ENCODE peak calls at places on chromosomes 1 and 21, in five cellular contexts. One of them, this sample, is unnamed.

GRCh38 chr1:109937738-109938137 is 27.1 kb downstream of the CSF1 start:
- DNase-seq in NCI-H226: no peak
- DNase-seq in stimulated activated CD8-positive, alpha-beta memory T cell treated with anti-CD3 and anti-CD28 coated beads, Interleukin-12 subunit alpha, Interleukin-12 subunit beta, amount 100 ng/mL, for 4 hours: no peak
- DNase-seq in stimulated activated effector memory CD8-positive, alpha-beta T cell treated with anti-CD3 and anti-CD28 coated beads, Interleukin-12 subunit alpha, Interleukin-12 subunit beta, amount 100 ng/mL, for 72 hours: no peak
- DNase-seq in progenitor cell of endocrine pancreas: no peak
- DNase-seq in this sample: no peak

GRCh38 chr21:44366586-44367211 is 13.3 kb downstream of the TRPM2 start:
- DNase-seq in NCI-H226: no peak
- DNase-seq in stimulated activated CD8-positive, alpha-beta memory T cell treated with anti-CD3 and anti-CD28 coated beads, Interleukin-12 subunit alpha, Interleukin-12 subunit beta, amount 100 ng/mL, for 4 hours: no peak
- DNase-seq in stimulated activated effector memory CD8-positive, alpha-beta T cell treated with anti-CD3 and anti-CD28 coated beads, Interleukin-12 subunit alpha, Interleukin-12 subunit beta, amount 100 ng/mL, for 72 hours: no peak
- DNase-seq in progenitor cell of endocrine pancreas: no peak
- DNase-seq in this sample: no peak

GRCh38 chr1:102776074-102776473 is 332.2 kb downstream of the COL11A1 start:
- DNase-seq in NCI-H226: no peak
- DNase-seq in stimulated activated CD8-positive, alpha-beta memory T cell treated with anti-CD3 and anti-CD28 coated beads, Interleukin-12 subunit alpha, Interleukin-12 subunit beta, amount 100 ng/mL, for 4 hours: no peak
- DNase-seq in stimulated activated effector memory CD8-positive, alpha-beta T cell treated with anti-CD3 and anti-CD28 coated beads, Interleukin-12 subunit alpha, Interleukin-12 subunit beta, amount 100 ng/mL, for 72 hours: no peak
- DNase-seq in progenitor cell of endocrine pancreas: no peak
- DNase-seq in this sample: no peak

GRCh38 chr1:36625253-36625958 is 142.7 kb upstream of the CSF3R start:
- DNase-seq in NCI-H226: no peak
- DNase-seq in stimulated activated CD8-positive, alpha-beta memory T cell treated with anti-CD3 and anti-CD28 coated beads, Interleukin-12 subunit alpha, Interleukin-12 subunit beta, amount 100 ng/mL, for 4 hours: no peak
- DNase-seq in stimulated activated effector memory CD8-positive, alpha-beta T cell treated with anti-CD3 and anti-CD28 coated beads, Interleukin-12 subunit alpha, Interleukin-12 subunit beta, amount 100 ng/mL, for 72 hours: no peak
- DNase-seq in progenitor cell of endocrine pancreas: no peak
- DNase-seq in this sample: no peak

GRCh38 chr1:223771814-223772770 is 59.8 kb downstream of the CAPN2 start:
- DNase-seq in NCI-H226: peak
- DNase-seq in stimulated activated CD8-positive, alpha-beta memory T cell treated with anti-CD3 and anti-CD28 coated beads, Interleukin-12 subunit alpha, Interleukin-12 subunit beta, amount 100 ng/mL, for 4 hours: no peak
- DNase-seq in stimulated activated effector memory CD8-positive, alpha-beta T cell treated with anti-CD3 and anti-CD28 coated beads, Interleukin-12 subunit alpha, Interleukin-12 subunit beta, amount 100 ng/mL, for 72 hours: no peak
- DNase-seq in progenitor cell of endocrine pancreas: no peak
- DNase-seq in this sample: no peak

GRCh38 chr1:232403017-232403714 is 226.8 kb downstream of the SIPA1L2 start:
- DNase-seq in NCI-H226: no peak
- DNase-seq in stimulated activated CD8-positive, alpha-beta memory T cell treated with anti-CD3 and anti-CD28 coated beads, Interleukin-12 subunit alpha, Interleukin-12 subunit beta, amount 100 ng/mL, for 4 hours: no peak
- DNase-seq in stimulated activated effector memory CD8-positive, alpha-beta T cell treated with anti-CD3 and anti-CD28 coated beads, Interleukin-12 subunit alpha, Interleukin-12 subunit beta, amount 100 ng/mL, for 72 hours: no peak
- DNase-seq in progenitor cell of endocrine pancreas: no peak
- DNase-seq in this sample: no peak

GRCh38 chr1:209590405-209590804 is 6.9 kb downstream of the CAMK1G start:
- DNase-seq in NCI-H226: peak
- DNase-seq in stimulated activated CD8-positive, alpha-beta memory T cell treated with anti-CD3 and anti-CD28 coated beads, Interleukin-12 subunit alpha, Interleukin-12 subunit beta, amount 100 ng/mL, for 4 hours: no peak
- DNase-seq in stimulated activated effector memory CD8-positive, alpha-beta T cell treated with anti-CD3 and anti-CD28 coated beads, Interleukin-12 subunit alpha, Interleukin-12 subunit beta, amount 100 ng/mL, for 72 hours: no peak
- DNase-seq in progenitor cell of endocrine pancreas: no peak
- DNase-seq in this sample: no peak

GRCh38 chr1:15331673-15332072 is 78.0 kb upstream of the EFHD2 start:
- DNase-seq in NCI-H226: no peak
- DNase-seq in stimulated activated CD8-positive, alpha-beta memory T cell treated with anti-CD3 and anti-CD28 coated beads, Interleukin-12 subunit alpha, Interleukin-12 subunit beta, amount 100 ng/mL, for 4 hours: no peak
- DNase-seq in stimulated activated effector memory CD8-positive, alpha-beta T cell treated with anti-CD3 and anti-CD28 coated beads, Interleukin-12 subunit alpha, Interleukin-12 subunit beta, amount 100 ng/mL, for 72 hours: no peak
- DNase-seq in progenitor cell of endocrine pancreas: no peak
- DNase-seq in this sample: no peak

GRCh38 chr1:11394592-11395229 is 84.2 kb upstream of the DISP3 start:
- DNase-seq in NCI-H226: no peak
- DNase-seq in stimulated activated CD8-positive, alpha-beta memory T cell treated with anti-CD3 and anti-CD28 coated beads, Interleukin-12 subunit alpha, Interleukin-12 subunit beta, amount 100 ng/mL, for 4 hours: no peak
- DNase-seq in stimulated activated effector memory CD8-positive, alpha-beta T cell treated with anti-CD3 and anti-CD28 coated beads, Interleukin-12 subunit alpha, Interleukin-12 subunit beta, amount 100 ng/mL, for 72 hours: no peak
- DNase-seq in progenitor cell of endocrine pancreas: no peak
- DNase-seq in this sample: no peak

GRCh38 chr21:38950388-38951094 is 144.8 kb downstream of the ETS2 start:
- DNase-seq in NCI-H226: peak
- DNase-seq in stimulated activated CD8-positive, alpha-beta memory T cell treated with anti-CD3 and anti-CD28 coated beads, Interleukin-12 subunit alpha, Interleukin-12 subunit beta, amount 100 ng/mL, for 4 hours: no peak
- DNase-seq in stimulated activated effector memory CD8-positive, alpha-beta T cell treated with anti-CD3 and anti-CD28 coated beads, Interleukin-12 subunit alpha, Interleukin-12 subunit beta, amount 100 ng/mL, for 72 hours: no peak
- DNase-seq in progenitor cell of endocrine pancreas: no peak
- DNase-seq in this sample: no peak

GRCh38 chr1:110091791-110092190 is 20.5 kb upstream of the UBL4B start:
- DNase-seq in NCI-H226: no peak
- DNase-seq in stimulated activated CD8-positive, alpha-beta memory T cell treated with anti-CD3 and anti-CD28 coated beads, Interleukin-12 subunit alpha, Interleukin-12 subunit beta, amount 100 ng/mL, for 4 hours: no peak
- DNase-seq in stimulated activated effector memory CD8-positive, alpha-beta T cell treated with anti-CD3 and anti-CD28 coated beads, Interleukin-12 subunit alpha, Interleukin-12 subunit beta, amount 100 ng/mL, for 72 hours: no peak
- DNase-seq in progenitor cell of endocrine pancreas: no peak
- DNase-seq in this sample: no peak

This sample was measured in activated B cell treated with CpG ODN at 0.5 μM for 24 hours.